ENCODE peak calls at places on chromosomes 6 and 20, in six cellular contexts. K is SK-N-SH, J is SK-N-MC, U is HepG2, E is H1, I is transverse colon. R is an unnamed sample.

GRCh38 chr6:5941188-5941587 is 65.5 kb downstream of the NRN1 start:
- DNase-seq in U (no peak), J (no peak), K (no peak), E (no peak), I (no peak), R (no peak)

GRCh38 chr20:400451-401275 is 7.4 kb upstream of the RBCK1 start:
- DNase-seq in I (no peak), J (no peak), K (peak; percentile 53), E (no peak), U (no peak), R (no peak)

GRCh38 chr6:83384751-83385150 is 46.1 kb downstream of the ME1 start:
- DNase-seq in I (no peak), E (no peak), J (no peak), K (no peak), U (no peak), R (no peak)

GRCh38 chr20:46749164-46749563 is 39.7 kb downstream of the SLC2A10 start:
- DNase-seq in I (no peak), K (no peak), J (no peak), U (no peak), E (no peak), R (no peak)

GRCh38 chr6:134853111-134854055 is 96.5 kb downstream of the ALDH8A1 start:
- DNase-seq in U (peak; percentile 69), I (peak; percentile 59), E (no peak), J (no peak), K (no peak), R (no peak)

GRCh38 chr6:139597781-139598368 is 223.4 kb upstream of the CITED2 start:
- DNase-seq in E (no peak), K (no peak), U (peak; percentile 87), I (peak; percentile 86), J (peak; percentile 68), R (peak; percentile 32)

GRCh38 chr6:135922170-135922569 is 70.7 kb downstream of the PDE7B start:
- DNase-seq in U (no peak), K (peak; percentile 31), E (no peak), I (no peak), J (no peak), R (peak; percentile 9)

GRCh38 chr6:5894357-5894756 is 112.4 kb downstream of the NRN1 start:
- DNase-seq in I (no peak), J (no peak), K (no peak), U (no peak), E (no peak), R (no peak)

GRCh38 chr20:50789968-50790650 is 4.8 kb upstream of the BCAS4 start:
- DNase-seq in E (no peak), I (peak; percentile 15), J (no peak), U (no peak), K (no peak), R (no peak)

GRCh38 chr20:50788045-50788867 is 6.6 kb upstream of the BCAS4 start:
- DNase-seq in I (no peak), U (peak; percentile 83), E (no peak), K (peak; percentile 57), J (peak; percentile 92), R (peak; percentile 28)

GRCh38 chr20:50792708-50793574 is 1.9 kb upstream of the BCAS4 start:
- DNase-seq in J (no peak), E (no peak), U (no peak), I (no peak), K (no peak), R (no peak)

GRCh38 chr20:50788868-50789125 is 6.1 kb upstream of the BCAS4 start:
- DNase-seq in J (no peak), E (no peak), K (no peak), I (no peak), U (no peak), R (no peak)

DNA sequence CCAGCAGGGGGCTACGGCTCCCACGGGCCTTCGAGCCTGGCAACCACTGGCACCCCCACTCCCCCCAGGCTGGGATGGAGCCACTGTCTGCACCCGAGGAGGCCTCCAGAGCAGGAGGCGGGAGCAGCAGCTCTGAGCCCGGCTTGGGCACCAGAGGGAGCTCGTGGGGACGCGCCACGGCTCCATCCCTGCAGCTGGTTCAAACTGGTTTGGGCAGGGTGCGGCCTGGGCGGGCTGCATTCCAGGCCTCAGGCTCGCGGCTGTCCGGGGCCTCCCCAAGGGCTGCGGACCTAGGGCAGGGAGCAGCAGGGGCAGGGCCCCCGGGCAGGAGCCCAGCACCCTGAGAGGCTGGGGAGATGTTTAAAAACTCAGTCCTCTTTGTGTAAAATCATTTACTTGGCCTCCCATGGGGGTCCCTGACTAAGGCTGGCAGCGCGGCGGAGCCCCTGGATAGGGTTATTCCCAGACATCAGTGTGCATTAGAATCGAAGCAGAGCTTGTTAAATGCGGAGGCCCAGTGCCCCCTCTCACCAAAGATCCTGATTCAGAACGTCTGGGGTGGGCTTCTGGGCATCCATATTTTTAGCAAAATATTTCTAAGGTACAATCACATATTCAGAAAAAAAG is 4.1 kb upstream of the BCAS4 start:
- DNase-seq in J (no peak), U (peak; percentile 88), E (peak; percentile 93), K (peak; percentile 94), I (peak; percentile 94), R (peak; percentile 90)
- H3K4me3 ChIP-seq in J (peak overlapping the region; percentile 50), U (peak overlapping the region; percentile 44), E (peak overlapping the region; percentile 1), K (no peak overlapping the region), I (no peak overlapping the region), R (no peak overlapping the region)

GRCh38 chr6:127422791-127423190 is 36.4 kb downstream of the KIAA0408 start:
- DNase-seq in I (no peak), U (no peak), E (no peak), J (no peak), K (no peak), R (no peak)
- TF ChIP-seq POLR2AphosphoS5 in I (no peak), U (no peak), E (no peak), J (no peak), K (no peak), R (peak; percentile 16)

GRCh38 chr20:49237531-49237930 is 18.3 kb downstream of the DDX27 start:
- DNase-seq in U (no peak), J (no peak), E (no peak), I (no peak), K (no peak), R (no peak)
- H3K36me3 ChIP-seq in U (peaks cover 54% of the 10 kb centered on the region), J (peaks cover 70% of the 10 kb centered on the region), E (peaks cover 80% of the 10 kb centered on the region), I (no peaks in the 10 kb centered on the region), K (peaks cover 47% of the 10 kb centered on the region), R (peaks cover 26% of the 10 kb centered on the region)

GRCh38 chr20:60962367-60963045 is 289.6 kb upstream of the CDH4 start:
- DNase-seq in U (no peak), J (no peak), I (no peak), E (no peak), K (no peak), R (no peak)

GRCh38 chr20:60960500-60960899 is 291.6 kb upstream of the CDH4 start:
- DNase-seq in K (no peak), U (no peak), E (no peak), J (no peak), I (no peak), R (no peak)

GRCh38 chr20:60964911-60965310 is 287.1 kb upstream of the CDH4 start:
- DNase-seq in I (no peak), J (no peak), K (no peak), U (no peak), E (no peak), R (no peak)

GRCh38 chr20:60959971-60960370 is 292.1 kb upstream of the CDH4 start:
- DNase-seq in K (no peak), U (no peak), J (no peak), I (no peak), E (no peak), R (no peak)

GRCh38 chr20:60961551-60961950 is 290.5 kb upstream of the CDH4 start:
- DNase-seq in U (no peak), K (no peak), I (no peak), J (no peak), E (no peak), R (no peak)
- H3K4me3 ChIP-seq in U (no peak overlapping the region), K (no peak overlapping the region), I (no peak overlapping the region), J (no peak overlapping the region), E (no peak overlapping the region), R (no peak overlapping the region)

GRCh38 chr6:12592634-12593033 is 123.9 kb upstream of the PHACTR1 start:
- DNase-seq in U (no peak), J (no peak), E (no peak), I (no peak), K (no peak), R (no peak)
- TF ChIP-seq POLR2AphosphoS5 in U (no peak), J (no peak), E (no peak), I (no peak), K (no peak), R (no peak)

GRCh38 chr6:169763881-169764280 is 12.5 kb downstream of the ERMARD start:
- DNase-seq in K (no peak), J (no peak), U (no peak), I (no peak), E (no peak), R (no peak)

GRCh38 chr6:169766921-169767736 is 15.7 kb downstream of the ERMARD start:
- DNase-seq in E (no peak), J (no peak), I (no peak), K (no peak), U (peak; percentile 44), R (no peak)

GRCh38 chr6:169766232-169766631 is 14.8 kb downstream of the ERMARD start:
- DNase-seq in I (no peak), E (no peak), J (no peak), K (no peak), U (no peak), R (no peak)

DNA sequence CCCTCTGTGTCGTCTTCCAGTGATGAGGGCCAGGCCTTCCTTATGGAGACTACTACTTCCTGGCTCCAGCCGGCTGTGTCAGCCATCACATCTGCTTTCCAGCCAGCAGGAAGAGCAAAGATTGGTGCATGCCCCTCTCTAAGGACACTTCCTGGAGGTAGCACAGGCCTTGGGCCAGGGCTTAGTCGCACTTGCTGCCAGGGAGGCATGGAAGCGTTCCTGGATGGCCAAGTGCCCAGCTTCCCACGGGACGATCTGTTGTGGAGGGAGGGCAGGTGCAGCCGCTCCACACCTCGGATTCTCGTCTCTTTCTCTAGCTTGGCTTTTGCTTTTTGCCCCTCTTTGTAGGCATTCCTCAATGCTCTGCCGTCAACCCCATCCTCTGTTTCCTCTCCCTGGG is 11.9 kb downstream of the ERMARD start:
- DNase-seq in K (no peak), J (no peak), E (no peak), U (no peak), I (no peak), R (no peak)
- H3K36me3 ChIP-seq in K (peaks cover 37% of the 10 kb centered on the region), J (peaks cover 14% of the 10 kb centered on the region), E (peaks cover 5% of the 10 kb centered on the region), U (peaks cover 1% of the 10 kb centered on the region), I (no peaks in the 10 kb centered on the region), R (peaks cover 7% of the 10 kb centered on the region)

DNA sequence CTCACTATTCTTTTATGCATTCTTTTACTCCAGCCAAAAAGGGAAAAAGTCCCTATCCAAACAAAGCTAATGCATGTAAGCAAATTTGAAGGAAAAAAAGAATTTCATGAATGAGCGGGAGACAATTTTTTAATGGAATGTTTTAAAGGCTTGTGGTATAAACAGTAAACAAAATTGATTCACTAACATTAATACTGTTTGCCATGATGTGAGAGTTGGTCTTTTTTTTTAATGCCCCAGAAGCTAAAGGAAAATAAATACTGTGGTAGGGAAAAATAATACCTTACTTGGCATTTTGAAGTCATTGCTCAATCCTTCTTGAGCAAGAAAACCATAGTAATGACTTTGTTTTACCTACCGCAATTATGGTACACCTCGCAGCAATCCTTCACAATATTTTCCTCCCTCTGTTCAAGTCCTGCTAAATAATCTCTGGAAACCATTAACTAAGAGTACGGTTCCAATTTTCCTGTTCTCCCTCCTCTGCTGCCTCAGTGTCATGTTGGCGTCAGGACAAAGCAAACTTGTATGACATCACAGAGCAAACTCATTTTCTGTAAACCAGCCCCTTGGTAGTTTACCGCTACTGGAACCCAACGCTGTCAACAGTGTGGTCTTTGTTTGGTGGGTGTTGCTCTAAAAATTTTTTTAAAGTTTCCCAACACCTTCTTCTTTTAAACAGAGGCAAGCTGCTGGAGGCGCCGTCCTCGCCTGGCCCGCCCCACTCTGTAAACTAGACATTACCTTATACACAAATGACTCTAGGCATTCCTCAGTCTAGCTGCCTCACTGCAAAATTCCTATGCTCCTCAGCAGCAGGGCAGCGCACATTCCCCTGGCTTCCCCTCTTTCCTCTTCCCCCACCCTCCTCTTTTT is 78.8 kb downstream of the BACH2 start:
- DNase-seq in I (no peak), J (no peak), U (peak; percentile 62), K (no peak), E (peak; percentile 52), R (no peak)
- H3K4me3 ChIP-seq in I (no peak overlapping the region), J (peak overlapping the region; percentile 59), U (no peak overlapping the region), K (peak overlapping the region; percentile 19), E (no peak overlapping the region), R (peak overlapping the region; percentile 23)

R was measured in prostate gland.